ENCODE peak calls at places on chromosomes 12 and 14, in nine cellular contexts. Q, T, C, G, B, O, M, I and D are unnamed samples.

GRCh38 chr12:116152268-116152667 is 125.2 kb downstream of the MED13L start:
- DNase-seq in T (no peak), C (no peak), I (peak; percentile 97), M (no peak), Q (peak; percentile 91), B (no peak), O (no peak), G (no peak), D (no peak)

GRCh38 chr12:65720739-65721138 is 103.5 kb upstream of the HMGA2 start:
- DNase-seq in Q (no peak), B (no peak), O (no peak), I (peak; percentile 89), T (no peak), G (no peak), M (no peak), C (no peak), D (no peak)

GRCh38 chr14:92973265-92973797 is 50.4 kb downstream of the CHGA start:
- DNase-seq in Q (peak; percentile 82), B (peak; percentile 78), C (peak; percentile 79), I (peak; percentile 23), G (peak; percentile 96), O (no peak), T (peak; percentile 32), M (peak; percentile 82), D (peak; percentile 81)

GRCh38 chr14:38205414-38205813 is 2.3 kb upstream of the SSTR1 start:
- DNase-seq in O (no peak), T (no peak), G (no peak), I (no peak), C (no peak), B (no peak), M (no peak), Q (no peak), D (no peak)

GRCh38 chr12:112916270-112916669 is 9.5 kb downstream of the OAS1 start:
- DNase-seq in B (no peak), O (peak; percentile 78), M (no peak), Q (peak; percentile 62), G (no peak), T (no peak), I (no peak), C (no peak), D (no peak)

GRCh38 chr14:78173266-78174001 is 3.3 kb downstream of the NRXN3 start:
- DNase-seq in C (no peak), Q (no peak), T (no peak), G (no peak), M (no peak), B (no peak), I (no peak), O (no peak), D (no peak)

GRCh38 chr14:29712586-29712985 is 215.1 kb downstream of the PRKD1 start:
- DNase-seq in B (no peak), M (no peak), Q (no peak), I (no peak), C (no peak), G (no peak), T (no peak), O (no peak), D (no peak)

GRCh38 chr12:115799610-115800009 is 477.9 kb downstream of the MED13L start:
- DNase-seq in C (no peak), I (no peak), M (no peak), O (no peak), Q (no peak), G (no peak), T (no peak), B (no peak), D (no peak)

GRCh38 chr14:103679351-103679750 is 35.9 kb downstream of the XRCC3 start:
- DNase-seq in M (no peak), G (peak; percentile 63), B (no peak), C (no peak), I (peak; percentile 10), Q (peak; percentile 38), O (no peak), T (no peak), D (peak; percentile 79)

GRCh38 chr12:105270671-105271255 is 34.8 kb upstream of the APPL2 start:
- DNase-seq in M (no peak), Q (no peak), O (no peak), I (no peak), B (no peak), G (no peak), C (no peak), T (no peak), D (no peak)

GRCh38 chr12:28536088-28536487 is 345.8 kb downstream of the CCDC91 start:
- DNase-seq in B (no peak), I (peak; percentile 75), M (no peak), O (no peak), Q (peak; percentile 88), T (no peak), C (no peak), G (no peak), D (no peak)

DNA sequence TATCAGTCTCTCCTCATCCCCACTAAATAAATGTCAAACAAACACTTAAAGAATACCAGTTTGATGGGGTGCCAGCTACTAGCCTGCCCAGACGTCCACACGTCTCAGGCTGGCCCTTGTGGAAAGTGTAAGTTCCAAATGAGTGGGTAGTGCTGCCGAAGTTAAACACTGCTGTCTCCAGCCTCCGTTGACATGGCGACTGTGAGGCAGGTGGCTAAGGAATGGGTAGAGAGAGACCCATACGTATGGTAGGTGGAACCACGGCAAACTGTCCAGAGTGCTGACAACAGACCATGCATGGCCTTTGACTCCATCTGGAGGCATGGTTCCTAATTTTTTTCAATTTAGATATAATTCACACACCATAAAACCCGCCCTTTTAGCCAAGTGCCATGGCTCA is 37.9 kb downstream of the PITPNM2 start:
- DNase-seq in B (no peak), T (no peak), O (no peak), G (no peak), M (no peak), I (no peak), C (no peak), Q (no peak), D (no peak)
- H3K4me1 ChIP-seq in B (peaks cover 3% of the 10 kb centered on the region), T (no peaks in the 10 kb centered on the region), O (peaks cover 8% of the 10 kb centered on the region), G (peaks cover 34% of the 10 kb centered on the region), M (peaks cover 99% of the 10 kb centered on the region), I (peaks cover 34% of the 10 kb centered on the region), C (peaks cover 57% of the 10 kb centered on the region), Q (peaks cover 34% of the 10 kb centered on the region), D (peaks cover 36% of the 10 kb centered on the region)

GRCh38 chr12:123101467-123102004 is 49.4 kb downstream of the PITPNM2 start:
- DNase-seq in Q (no peak), G (no peak), T (no peak), M (no peak), C (no peak), B (no peak), O (no peak), I (no peak), D (no peak)
- H3K27ac ChIP-seq in Q (no peak overlapping the region), G (no peak overlapping the region), T (no peak overlapping the region), M (peak overlapping the region; percentile 91), C (peak overlapping the region; percentile 69), B (no peak overlapping the region), O (no peak overlapping the region), I (no peak overlapping the region), D (no peak overlapping the region)

GRCh38 chr14:24351517-24351916 is 11.7 kb upstream of the RIPK3 start:
- DNase-seq in M (no peak), B (no peak), O (no peak), Q (peak; percentile 63), I (no peak), C (no peak), G (peak; percentile 76), T (no peak), D (no peak)
- TF ChIP-seq CTCF in M (no peak), B (no peak), O (peak; percentile 29), Q (no peak), I (no peak), C (no peak), G (peak; percentile 6), T (no peak), D (no peak)

DNA sequence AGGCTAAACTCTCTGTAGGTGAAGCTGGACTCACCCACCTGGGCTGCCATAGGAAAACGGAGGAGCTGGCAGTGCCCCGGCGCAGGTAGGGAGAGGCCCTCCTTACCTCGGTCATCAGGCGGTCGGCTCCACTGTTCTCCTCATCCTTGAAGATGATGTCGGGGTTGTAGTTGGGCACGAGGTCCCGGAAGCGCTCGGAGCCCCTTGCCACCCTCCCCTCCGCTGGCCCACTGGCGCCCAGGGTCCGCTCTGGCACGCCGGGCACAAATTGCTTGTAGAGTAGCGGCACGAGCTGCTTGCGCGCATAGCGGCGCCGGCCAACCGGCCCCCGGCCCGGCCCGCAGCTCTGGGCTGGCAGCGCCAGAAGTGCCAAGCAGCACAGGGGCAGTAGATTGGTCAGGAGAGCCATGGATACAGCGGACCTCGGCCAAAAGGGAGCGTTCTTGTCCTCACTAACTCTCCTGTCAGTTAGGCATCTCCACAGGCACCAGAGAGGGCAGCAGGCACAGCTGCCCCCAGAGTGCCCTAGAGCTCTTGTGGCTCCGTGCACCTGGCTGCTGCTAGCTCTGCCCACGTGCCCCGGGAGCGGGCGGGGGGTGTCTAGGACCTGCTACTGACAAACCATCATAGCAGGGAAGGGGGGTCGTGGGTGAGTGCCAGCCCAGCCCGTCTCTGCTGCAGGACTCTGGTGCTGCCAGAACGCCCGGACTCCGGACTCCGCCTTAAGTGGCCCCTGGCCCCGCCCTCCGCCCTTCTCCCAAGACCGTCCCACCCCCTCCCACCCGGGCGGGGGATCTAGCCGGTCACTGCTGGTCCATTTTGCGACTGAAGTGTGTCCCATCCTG is at the start of gene DHH:
- DNase-seq in B (peak; percentile 51), C (peak; percentile 44), M (peak; percentile 43), T (no peak), I (no peak), Q (peak; percentile 16), O (no peak), G (peak; percentile 82), D (peak; percentile 74)
- H3K4me1 ChIP-seq in B (peaks cover 10% of the 10 kb centered on the region), C (peaks cover 56% of the 10 kb centered on the region), M (peaks cover 60% of the 10 kb centered on the region), T (no peaks in the 10 kb centered on the region), I (peaks cover 32% of the 10 kb centered on the region), Q (peaks cover 8% of the 10 kb centered on the region), O (no peaks in the 10 kb centered on the region), G (peaks cover 11% of the 10 kb centered on the region), D (peaks cover 46% of the 10 kb centered on the region)